ENCODE peak calls at places on chromosome 16, in seven cellular contexts. T is mesendoderm, P is H1, N is neuronal stem cell, L is mesenchymal stem cell, K is IMR-90, B is H9. J is an unnamed sample.

GRCh38 chr16:88375236-88376052 is 7.3 kb upstream of the ZNF469 start:
- DNase-seq in T (no peak), P (no peak), N (no peak), L (no peak), K (no peak), B (no peak), J (no peak)

GRCh38 chr16:28167221-28167620 is 44.5 kb downstream of the XPO6 start:
- DNase-seq in T (peak), P (no peak), N (no peak), L (no peak), K (no peak), B (no peak), J (peak)

GRCh38 chr16:6035161-6035560 is 937.6 kb upstream of the EEF2KMT start:
- DNase-seq in T (peak), P (no peak), N (no peak), L (no peak), K (no peak), B (no peak), J (no peak)

GRCh38 chr16:35102780-35103403 is 1643.5 kb downstream of the TP53TG3F start:
- DNase-seq in T (peak), P (no peak), N (no peak), L (no peak), K (no peak), B (no peak), J (no peak)

GRCh38 chr16:53052519-53053501 is at the start of gene CHD9NB:
- DNase-seq in T (peak), P (no peak), N (no peak), L (peak), K (peak), B (no peak), J (peak)

GRCh38 chr16:70692481-70693203 is 6.8 kb upstream of the MTSS2 start:
- DNase-seq in T (no peak), P (no peak), N (no peak), L (peak), K (no peak), B (no peak), J (peak)

GRCh38 chr16:87560428-87561199 is 41.7 kb upstream of the JPH3 start:
- DNase-seq in T (peak), P (peak), N (no peak), L (peak), K (no peak), B (peak), J (no peak)

GRCh38 chr16:50324345-50324744 is 44.4 kb downstream of the BRD7 start:
- DNase-seq in T (no peak), P (no peak), N (no peak), L (no peak), K (no peak), B (no peak), J (no peak)

GRCh38 chr16:84735846-84736586 is 36.2 kb downstream of the USP10 start:
- DNase-seq in T (no peak), P (no peak), N (no peak), L (no peak), K (no peak), B (no peak), J (no peak)

GRCh38 chr16:15900901-15901465 is 12.6 kb upstream of the CEP20 start:
- DNase-seq in T (no peak), P (no peak), N (no peak), L (no peak), K (no peak), B (no peak), J (peak)

GRCh38 chr16:30063893-30064745 is 1.4 kb upstream of the ALDOA start:
- DNase-seq in T (peak), P (peak), N (no peak), L (peak), K (peak), B (peak), J (no peak)

GRCh38 chr16:49018259-49018931 is 263.2 kb downstream of the CBLN1 start:
- DNase-seq in T (no peak), P (peak), N (no peak), L (no peak), K (no peak), B (no peak), J (no peak)

GRCh38 chr16:54284319-54284930 is 2.2 kb downstream of the IRX3 start:
- DNase-seq in T (peak), P (peak), N (peak), L (no peak), K (no peak), B (peak), J (peak)

GRCh38 chr16:65178151-65178550 is 56.3 kb upstream of the CDH11 start:
- DNase-seq in T (no peak), P (no peak), N (no peak), L (peak), K (peak), B (no peak), J (no peak)

GRCh38 chr16:70700101-70701020 is 14.5 kb upstream of the MTSS2 start:
- DNase-seq in T (no peak), P (no peak), N (no peak), L (peak), K (no peak), B (no peak), J (no peak)

GRCh38 chr16:87602005-87602790 is at the start of gene JPH3:
- DNase-seq in T (peak), P (peak), N (peak), L (no peak), K (no peak), B (peak), J (no peak)

GRCh38 chr16:85398688-85399582 is 214.2 kb upstream of the GSE1 start:
- DNase-seq in T (no peak), P (peak), N (no peak), L (no peak), K (no peak), B (no peak), J (peak)

GRCh38 chr16:4270091-4270490 is 2.7 kb downstream of the TFAP4 start:
- DNase-seq in T (no peak), P (no peak), N (no peak), L (no peak), K (no peak), B (no peak), J (no peak)

GRCh38 chr16:66050991-66051390 is 315.5 kb upstream of the CDH5 start:
- DNase-seq in T (no peak), P (no peak), N (no peak), L (no peak), K (no peak), B (no peak), J (no peak)

GRCh38 chr16:85253127-85253941 is 141.1 kb upstream of the CIBAR2 start:
- DNase-seq in T (peak), P (peak), N (peak), L (peak), K (peak), B (peak), J (peak)

GRCh38 chr16:58442547-58442946 is 50.3 kb downstream of the GINS3 start:
- DNase-seq in T (no peak), P (no peak), N (no peak), L (no peak), K (no peak), B (no peak), J (no peak)

GRCh38 chr16:49733278-49734009 is 122.5 kb downstream of the ZNF423 start:
- DNase-seq in T (no peak), P (no peak), N (no peak), L (no peak), K (no peak), B (no peak), J (no peak)

GRCh38 chr16:19231881-19232280 is 53.6 kb upstream of the CLEC19A start:
- DNase-seq in T (no peak), P (no peak), N (no peak), L (no peak), K (no peak), B (no peak), J (no peak)
- H2AK5ac ChIP-seq in T (no peak), P (no peak), N (no peak), L (no peak), K (no peak), B (no peak), J (no peak)

GRCh38 chr16:72945081-72945480 is 102.8 kb downstream of the ZFHX3 start:
- DNase-seq in T (no peak), P (no peak), N (no peak), L (no peak), K (no peak), B (no peak), J (no peak)

GRCh38 chr16:72947379-72948237 is 100.3 kb downstream of the ZFHX3 start:
- DNase-seq in T (no peak), P (no peak), N (peak), L (no peak), K (no peak), B (no peak), J (no peak)

GRCh38 chr16:72945611-72946010 is 102.3 kb downstream of the ZFHX3 start:
- DNase-seq in T (no peak), P (no peak), N (no peak), L (no peak), K (no peak), B (no peak), J (no peak)

GRCh38 chr16:72946063-72946462 is 101.9 kb downstream of the ZFHX3 start:
- DNase-seq in T (no peak), P (no peak), N (no peak), L (no peak), K (no peak), B (no peak), J (peak)

GRCh38 chr16:72946474-72947194 is 101.3 kb downstream of the ZFHX3 start:
- DNase-seq in T (no peak), P (no peak), N (no peak), L (no peak), K (peak), B (no peak), J (peak)
- H2AK5ac ChIP-seq in T (no peak), P (no peak), N (no peak), L (no peak), K (no peak), B (no peak), J (no peak)

GRCh38 chr16:10314317-10314716 is 71.5 kb upstream of the ATF7IP2 start:
- DNase-seq in T (no peak), P (no peak), N (no peak), L (no peak), K (no peak), B (no peak), J (no peak)
- H2AK5ac ChIP-seq in T (no peak), P (no peak), N (no peak), L (no peak), K (no peak), B (no peak), J (no peak)

GRCh38 chr16:77170805-77171204 is 20.2 kb upstream of the MON1B start:
- DNase-seq in T (no peak), P (no peak), N (no peak), L (no peak), K (no peak), B (no peak), J (no peak)

GRCh38 chr16:77172964-77173363 is 18.0 kb upstream of the MON1B start:
- DNase-seq in T (no peak), P (no peak), N (no peak), L (no peak), K (no peak), B (no peak), J (no peak)

GRCh38 chr16:77169650-77170236 is 21.2 kb upstream of the MON1B start:
- DNase-seq in T (peak), P (peak), N (peak), L (peak), K (peak), B (peak), J (peak)

GRCh38 chr16:77171750-77172635 is 19.0 kb upstream of the MON1B start:
- DNase-seq in T (peak), P (no peak), N (peak), L (peak), K (peak), B (no peak), J (peak)
- H2AK5ac ChIP-seq in T (no peak), P (no peak), N (no peak), L (no peak), K (no peak), B (no peak), J (no peak)

DNA sequence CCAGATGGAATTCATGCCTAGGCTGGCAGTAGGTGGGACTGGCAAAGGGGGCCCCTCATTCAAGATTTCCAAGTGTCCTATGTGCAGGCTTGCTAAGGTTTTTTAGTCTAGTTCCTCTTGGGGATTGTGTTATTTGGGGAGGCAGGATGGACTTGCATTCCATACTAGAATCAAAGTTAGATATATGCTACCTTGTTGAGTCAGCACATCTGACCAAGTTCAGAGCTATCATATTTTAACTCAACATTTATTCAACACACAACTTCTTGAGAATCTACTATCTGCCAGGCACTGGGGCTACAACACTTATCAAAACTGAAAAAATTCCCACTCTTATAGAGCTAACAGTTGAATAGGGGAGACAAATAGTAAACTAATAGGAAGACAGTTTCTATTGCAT is 6.7 kb downstream of the GP2 start:
- DNase-seq in T (no peak), P (no peak), N (no peak), L (no peak), K (no peak), B (no peak), J (no peak)
- H2AK5ac ChIP-seq in T (no peak), P (no peak), N (no peak), L (no peak), K (no peak), B (no peak), J (no peak)

DNA sequence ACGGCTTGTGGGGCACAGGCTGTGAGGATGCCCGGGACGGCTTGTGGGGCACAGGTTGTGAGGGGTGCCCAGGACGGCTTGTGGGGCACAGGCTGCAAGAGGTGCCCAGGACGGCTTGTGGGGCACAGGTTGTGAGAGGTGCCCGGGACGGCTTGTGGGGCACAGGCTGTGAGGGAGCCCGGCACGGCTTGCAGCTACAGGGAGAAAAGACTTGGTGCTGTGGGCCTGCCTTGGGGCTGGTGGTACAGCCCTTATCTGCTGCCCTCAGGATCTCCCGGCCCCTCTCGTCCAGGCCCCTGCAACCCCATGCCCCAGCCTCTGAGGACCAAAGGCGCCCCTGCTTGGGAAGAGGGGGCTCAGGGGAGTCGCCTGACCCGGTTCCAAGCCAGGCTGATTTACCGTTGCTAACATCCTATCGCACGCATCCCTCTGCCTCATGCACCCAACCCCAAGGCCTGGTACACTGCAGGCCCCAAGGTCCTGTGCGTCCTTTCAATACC is 5.0 kb upstream of the HBM start:
- DNase-seq in T (no peak), P (no peak), N (no peak), L (no peak), K (no peak), B (no peak), J (no peak)
- H2AK5ac ChIP-seq in T (no peak), P (no peak), N (no peak), L (no peak), K (no peak), B (no peak), J (no peak)

GRCh38 chr16:23571895-23572294 is 14.4 kb downstream of the UBFD1 start:
- DNase-seq in T (no peak), P (no peak), N (no peak), L (no peak), K (no peak), B (no peak), J (no peak)

GRCh38 chr16:23570992-23571632 is 13.6 kb downstream of the UBFD1 start:
- DNase-seq in T (no peak), P (no peak), N (no peak), L (no peak), K (no peak), B (no peak), J (no peak)

GRCh38 chr16:23575834-23576233 is 18.3 kb downstream of the UBFD1 start:
- DNase-seq in T (peak), P (no peak), N (no peak), L (no peak), K (peak), B (no peak), J (no peak)

GRCh38 chr16:23573822-23574221 is 16.3 kb downstream of the UBFD1 start:
- DNase-seq in T (no peak), P (no peak), N (no peak), L (no peak), K (no peak), B (no peak), J (no peak)

GRCh38 chr16:23572394-23572793 is 14.9 kb downstream of the UBFD1 start:
- DNase-seq in T (no peak), P (no peak), N (no peak), L (no peak), K (no peak), B (no peak), J (no peak)
- H2AK5ac ChIP-seq in T (no peak), P (no peak), N (no peak), L (no peak), K (no peak), B (no peak), J (no peak)

GRCh38 chr16:11402051-11402744 is 56.9 kb downstream of the RMI2 start:
- DNase-seq in T (peak), P (no peak), N (no peak), L (no peak), K (no peak), B (no peak), J (no peak)

GRCh38 chr16:11400076-11400475 is 54.8 kb downstream of the RMI2 start:
- DNase-seq in T (no peak), P (no peak), N (no peak), L (no peak), K (no peak), B (no peak), J (no peak)

GRCh38 chr16:11402745-11403533 is 57.7 kb downstream of the RMI2 start:
- DNase-seq in T (no peak), P (no peak), N (no peak), L (no peak), K (no peak), B (no peak), J (no peak)

GRCh38 chr16:11403534-11403795 is 58.2 kb downstream of the RMI2 start:
- DNase-seq in T (no peak), P (no peak), N (no peak), L (no peak), K (no peak), B (no peak), J (no peak)

GRCh38 chr16:11401161-11402050 is 56.1 kb downstream of the RMI2 start:
- DNase-seq in T (no peak), P (no peak), N (no peak), L (no peak), K (no peak), B (no peak), J (no peak)
- H2AK5ac ChIP-seq in T (no peak), P (no peak), N (peak), L (no peak), K (peak), B (no peak), J (no peak)

DNA sequence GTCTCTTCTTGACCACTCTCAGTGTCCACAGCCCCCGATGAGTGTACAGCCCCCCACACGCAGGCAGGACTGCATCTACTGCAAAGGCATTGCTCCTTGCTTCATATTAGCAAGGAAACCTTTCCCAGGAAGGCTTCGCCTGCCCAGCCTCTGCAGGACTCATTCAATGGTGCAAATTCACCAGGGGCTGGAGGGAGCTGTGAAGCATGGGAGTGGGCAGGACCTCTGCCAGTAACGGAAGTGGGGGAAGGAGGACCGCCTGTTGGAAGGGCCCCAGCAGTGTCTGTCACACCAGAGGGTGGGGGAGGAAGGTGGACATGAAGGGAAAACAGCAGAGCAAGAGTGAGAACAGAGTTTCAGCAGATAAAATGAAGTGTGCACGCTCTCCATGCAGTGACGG is 2.5 kb downstream of the SPATA33 start:
- DNase-seq in T (no peak), P (no peak), N (no peak), L (no peak), K (no peak), B (no peak), J (no peak)
- H2AK5ac ChIP-seq in T (no peak), P (no peak), N (no peak), L (no peak), K (no peak), B (no peak), J (no peak)